ENCODE peak calls at places on chromosomes 6 and 20, in six cellular contexts. T, D, A, K, M and L are unnamed samples.
A peak's percentile ranks its signal among the peaks of the same experiment; 100 is the strongest.

GRCh38 chr6:168055696-168056489 is 23.1 kb downstream of the FRMD1 start:
- DNase-seq in M (no peak), A (no peak), T (no peak), K (no peak), D (no peak), L (no peak)

GRCh38 chr6:100845676-100846075 is 35.5 kb downstream of the ASCC3 start:
- DNase-seq in M (no peak), A (no peak), T (no peak), D (no peak), K (no peak), L (no peak)

GRCh38 chr6:170174124-170174770 is 116.6 kb downstream of the DLL1 start:
- DNase-seq in A (no peak), T (peak; percentile 45), D (no peak), M (no peak), K (no peak), L (peak; percentile 33)

GRCh38 chr20:35994994-35995453 is 26.6 kb downstream of the CNBD2 start:
- DNase-seq in D (peak; percentile 49), K (peak; percentile 77), M (peak; percentile 72), A (peak; percentile 36), T (peak; percentile 80), L (peak; percentile 98)

GRCh38 chr6:158911746-158912158 is 88.2 kb downstream of the RSPH3 start:
- DNase-seq in D (peak; percentile 31), A (no peak), M (no peak), K (no peak), T (no peak), L (no peak)

GRCh38 chr20:63898882-63899558 is 4.1 kb downstream of the DNAJC5 start:
- DNase-seq in A (no peak), M (no peak), T (no peak), D (no peak), K (no peak), L (no peak)

GRCh38 chr6:168428052-168428829 is 12.7 kb upstream of the SMOC2 start:
- DNase-seq in M (no peak), T (no peak), D (no peak), A (no peak), K (no peak), L (no peak)

GRCh38 chr20:1391640-1392442 is 1.0 kb downstream of the FKBP1A start:
- DNase-seq in A (no peak), K (no peak), M (no peak), D (no peak), T (peak; percentile 63), L (peak; percentile 73)

GRCh38 chr6:169579712-169580111 is 122.1 kb downstream of the WDR27 start:
- DNase-seq in D (no peak), M (no peak), A (no peak), T (no peak), K (no peak), L (no peak)

GRCh38 chr20:8152183-8152582 is 20.1 kb downstream of the PLCB1 start:
- DNase-seq in K (no peak), D (no peak), T (no peak), M (no peak), A (no peak), L (no peak)

GRCh38 chr6:109762166-109762565 is 71.1 kb downstream of the FIG4 start:
- DNase-seq in K (no peak), T (no peak), M (no peak), D (no peak), A (no peak), L (no peak)

GRCh38 chr6:160871320-160871719 is 120.2 kb upstream of the MAP3K4 start:
- DNase-seq in K (no peak), A (no peak), M (no peak), D (no peak), T (no peak), L (no peak)

GRCh38 chr20:35368616-35369423 is 43.0 kb downstream of the UQCC1 start:
- DNase-seq in K (no peak), A (no peak), M (no peak), D (no peak), T (no peak), L (peak; percentile 64)

GRCh38 chr6:169724554-169725269 is 412 bp upstream of the PHF10 start:
- DNase-seq in A (peak; percentile 46), D (no peak), K (peak; percentile 48), T (peak; percentile 94), M (peak; percentile 24), L (peak; percentile 94)

GRCh38 chr20:44686934-44687333 is 28.2 kb upstream of the CCN5 start:
- DNase-seq in T (no peak), K (no peak), M (no peak), D (no peak), A (no peak), L (no peak)

GRCh38 chr6:7184502-7184901 is 76.7 kb downstream of the RREB1 start:
- DNase-seq in K (no peak), M (no peak), A (no peak), D (no peak), T (no peak), L (no peak)

GRCh38 chr6:3771407-3772011 is 20.0 kb upstream of the PXDC1 start:
- DNase-seq in T (no peak), K (no peak), D (no peak), M (no peak), A (no peak), L (peak; percentile 71)

GRCh38 chr6:27293436-27294152 is 18.5 kb downstream of the POM121L2 start:
- DNase-seq in A (no peak), M (no peak), D (no peak), K (peak; percentile 19), T (no peak), L (peak; percentile 87)

GRCh38 chr6:150068786-150069648 is at the start of gene ULBP3:
- DNase-seq in M (peak; percentile 82), T (peak; percentile 97), D (no peak), A (peak; percentile 25), K (peak; percentile 77), L (peak; percentile 97)

GRCh38 chr6:9101920-9102319 is 666.6 kb upstream of the SLC35B3 start:
- DNase-seq in A (no peak), T (no peak), D (no peak), K (no peak), M (no peak), L (no peak)

GRCh38 chr6:85865665-85866372 is 223.1 kb upstream of the SYNCRIP start:
- DNase-seq in T (peak; percentile 14), K (no peak), M (no peak), D (no peak), A (no peak), L (no peak)

GRCh38 chr20:3805594-3806264 is 9.6 kb downstream of the CDC25B start:
- DNase-seq in A (no peak), D (no peak), K (no peak), M (no peak), T (no peak), L (no peak)